ENCODE peak calls at places on chromosomes 2 and 18, in eight cellular contexts. A, U, Q, H, D, P, E and M are unnamed samples.

GRCh38 chr2:2591542-2591940 is 260.5 kb upstream of the MYT1L start:
- DNase-seq in A (no peak), E (no peak), D (no peak), Q (no peak), P (no peak), U (no peak), H (no peak), M (no peak)

GRCh38 chr2:119109823-119110222 is 48.7 kb downstream of the C1QL2 start:
- DNase-seq in U (no peak), P (no peak), Q (no peak), A (no peak), E (no peak), D (no peak), H (no peak), M (no peak)

GRCh38 chr2:171834286-171834685 is 59.8 kb downstream of the SLC25A12 start:
- DNase-seq in P (no peak), Q (no peak), A (no peak), U (no peak), E (no peak), H (no peak), D (no peak), M (no peak)

GRCh38 chr18:77567202-77567601 is 317.6 kb downstream of the GALR1 start:
- DNase-seq in U (no peak), D (no peak), P (no peak), Q (no peak), H (no peak), E (no peak), A (no peak), M (no peak)

GRCh38 chr18:80067321-80067720 is 33.1 kb downstream of the RBFA start:
- DNase-seq in Q (no peak), A (no peak), D (no peak), E (no peak), H (no peak), U (no peak), P (no peak), M (no peak)

GRCh38 chr18:67379991-67380390 is 136.5 kb downstream of the DSEL start:
- DNase-seq in D (no peak), P (no peak), Q (no peak), A (no peak), E (no peak), U (no peak), H (no peak), M (no peak)

GRCh38 chr2:27804146-27804545 is 32.6 kb downstream of the MRPL33 start:
- DNase-seq in E (no peak), H (no peak), Q (no peak), P (no peak), D (no peak), A (no peak), U (no peak), M (no peak)

GRCh38 chr2:134369220-134369902 is 115.5 kb downstream of the MGAT5 start:
- DNase-seq in U (no peak), E (no peak), A (no peak), Q (no peak), P (no peak), H (no peak), D (no peak), M (no peak)

GRCh38 chr2:3130889-3131635 is 246.6 kb downstream of the EIPR1 start:
- DNase-seq in H (no peak), Q (no peak), E (no peak), A (no peak), D (no peak), U (no peak), P (no peak), M (no peak)

GRCh38 chr18:47050468-47050867 is 15.0 kb upstream of the ELOA2 start:
- DNase-seq in Q (peak), E (peak), D (no peak), U (peak), A (peak), H (peak), P (no peak), M (peak)